ENCODE peak calls at places on chromosomes 11 and 22, in five cellular contexts. One of them, this sample, is unnamed.

GRCh38 chr11:4704790-4705334 is 278 bp downstream of the MMP26 start:
- DNase-seq in SJCRH30: no peak
- DNase-seq in astrocyte: no peak
- DNase-seq in neuronal stem cell: no peak
- DNase-seq in PC-9: no peak
- DNase-seq in this sample: no peak

GRCh38 chr11:133520707-133521106 is 11.6 kb downstream of the OPCML start:
- DNase-seq in SJCRH30: no peak
- DNase-seq in astrocyte: no peak
- DNase-seq in neuronal stem cell: no peak
- DNase-seq in PC-9: no peak
- DNase-seq in this sample: no peak

GRCh38 chr22:24435861-24436351 is 8.5 kb downstream of the ADORA2A start:
- DNase-seq in neuronal stem cell: no peak
- DNase-seq in PC-9: no peak
- DNase-seq in SJCRH30: peak; percentile 63
- DNase-seq in astrocyte: no peak
- DNase-seq in this sample: no peak

GRCh38 chr11:66706989-66707388 is 22.0 kb downstream of the SPTBN2 start:
- DNase-seq in PC-9: no peak
- DNase-seq in astrocyte: no peak
- DNase-seq in SJCRH30: no peak
- DNase-seq in neuronal stem cell: no peak
- DNase-seq in this sample: no peak

GRCh38 chr11:12272821-12273617 is 104.4 kb upstream of the PARVA start:
- DNase-seq in PC-9: no peak
- DNase-seq in astrocyte: peak; percentile 74
- DNase-seq in neuronal stem cell: no peak
- DNase-seq in SJCRH30: no peak
- DNase-seq in this sample: peak; percentile 67

GRCh38 chr22:28346308-28346707 is 333.3 kb downstream of the TTC28 start:
- DNase-seq in PC-9: no peak
- DNase-seq in astrocyte: no peak
- DNase-seq in neuronal stem cell: no peak
- DNase-seq in SJCRH30: no peak
- DNase-seq in this sample: no peak

GRCh38 chr11:120306519-120307242 is 18.4 kb upstream of the TLCD5 start:
- DNase-seq in PC-9: peak; percentile 89
- DNase-seq in neuronal stem cell: no peak
- DNase-seq in astrocyte: peak; percentile 89
- DNase-seq in SJCRH30: peak; percentile 7
- DNase-seq in this sample: peak; percentile 81

GRCh38 chr11:12863605-12864121 is 145.5 kb upstream of the RASSF10 start:
- DNase-seq in neuronal stem cell: no peak
- DNase-seq in PC-9: no peak
- DNase-seq in astrocyte: no peak
- DNase-seq in SJCRH30: no peak
- DNase-seq in this sample: no peak

GRCh38 chr22:20471126-20471833 is 24.3 kb downstream of the KLHL22 start:
- DNase-seq in SJCRH30: no peak
- DNase-seq in neuronal stem cell: no peak
- DNase-seq in PC-9: no peak
- DNase-seq in astrocyte: no peak
- DNase-seq in this sample: no peak

GRCh38 chr11:118792642-118793124 is 1.7 kb upstream of the DDX6 start:
- DNase-seq in astrocyte: peak; percentile 90
- DNase-seq in SJCRH30: peak; percentile 43
- DNase-seq in neuronal stem cell: peak; percentile 77
- DNase-seq in PC-9: no peak
- DNase-seq in this sample: peak; percentile 52

GRCh38 chr11:2097356-2097997 is 41.7 kb downstream of the IGF2 start:
- DNase-seq in SJCRH30: peak; percentile 85
- DNase-seq in PC-9: no peak
- DNase-seq in neuronal stem cell: peak; percentile 80
- DNase-seq in astrocyte: peak; percentile 60
- DNase-seq in this sample: peak; percentile 98

GRCh38 chr11:2095542-2095941 is 43.6 kb downstream of the IGF2 start:
- DNase-seq in SJCRH30: no peak
- DNase-seq in PC-9: no peak
- DNase-seq in astrocyte: no peak
- DNase-seq in neuronal stem cell: no peak
- DNase-seq in this sample: no peak

GRCh38 chr11:2095198-2095520 is 44.0 kb downstream of the IGF2 start:
- DNase-seq in astrocyte: no peak
- DNase-seq in PC-9: no peak
- DNase-seq in SJCRH30: no peak
- DNase-seq in neuronal stem cell: no peak
- DNase-seq in this sample: no peak

GRCh38 chr11:2096919-2097301 is 42.3 kb downstream of the IGF2 start:
- DNase-seq in astrocyte: no peak
- DNase-seq in neuronal stem cell: no peak
- DNase-seq in SJCRH30: peak; percentile 44
- DNase-seq in PC-9: no peak
- DNase-seq in this sample: no peak

GRCh38 chr11:2096001-2096918 is 42.9 kb downstream of the IGF2 start:
- DNase-seq in astrocyte: peak; percentile 59
- DNase-seq in SJCRH30: no peak
- DNase-seq in neuronal stem cell: no peak
- DNase-seq in PC-9: no peak
- DNase-seq in this sample: peak; percentile 79
- H3K27me3 ChIP-seq in astrocyte: no peaks in the 10 kb centered on the region
- H3K27me3 ChIP-seq in SJCRH30: no peaks in the 10 kb centered on the region
- H3K27me3 ChIP-seq in neuronal stem cell: peaks cover 12% of the 10 kb centered on the region
- H3K27me3 ChIP-seq in PC-9: peaks cover under 1% of the 10 kb centered on the region
- H3K27me3 ChIP-seq in this sample: no peaks in the 10 kb centered on the region

DNA sequence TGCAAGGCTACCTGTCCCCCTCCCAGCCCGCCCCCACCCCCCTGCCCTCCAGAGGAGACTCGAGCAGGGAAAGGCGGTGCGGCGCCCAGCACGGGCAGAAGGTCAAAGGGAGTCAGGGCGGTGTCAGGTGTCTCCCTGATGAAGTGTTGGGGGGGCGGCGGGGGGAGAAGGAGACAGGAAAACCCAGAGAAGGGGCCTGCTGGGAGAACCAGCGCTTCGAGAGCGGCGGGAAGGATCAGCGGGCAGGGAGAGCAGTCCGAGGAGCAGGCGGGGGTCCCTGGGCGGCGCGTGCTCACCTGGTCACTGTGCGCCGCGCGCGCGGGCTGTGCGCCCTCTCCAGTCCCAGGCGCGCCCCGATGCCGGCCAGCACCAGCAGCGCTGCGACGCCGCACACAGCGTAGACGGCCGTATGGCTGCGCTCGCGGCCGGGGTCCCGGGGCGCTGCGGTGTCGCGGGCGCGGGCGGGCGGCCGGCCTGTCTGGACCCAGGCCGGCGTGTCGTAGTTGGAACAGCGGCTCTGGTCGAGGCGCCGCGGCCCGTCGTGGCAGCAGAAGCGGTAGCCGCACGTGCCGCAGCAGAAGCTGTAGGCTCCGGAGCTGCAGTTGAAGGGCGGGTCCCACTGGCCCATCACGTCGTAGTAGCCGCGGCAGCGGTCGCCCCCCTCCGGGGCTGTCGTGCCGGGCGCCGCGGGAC is 886 bp downstream of the SHISA8 start:
- DNase-seq in astrocyte: no peak
- DNase-seq in PC-9: no peak
- DNase-seq in SJCRH30: no peak
- DNase-seq in neuronal stem cell: no peak
- DNase-seq in this sample: no peak
- H3K4me1 ChIP-seq in astrocyte: peaks cover 14% of the 10 kb centered on the region
- H3K4me1 ChIP-seq in PC-9: peaks cover 7% of the 10 kb centered on the region
- H3K4me1 ChIP-seq in SJCRH30: peaks cover 8% of the 10 kb centered on the region
- H3K4me1 ChIP-seq in neuronal stem cell: peaks cover 4% of the 10 kb centered on the region
- H3K4me1 ChIP-seq in this sample: peaks cover 24% of the 10 kb centered on the region

DNA sequence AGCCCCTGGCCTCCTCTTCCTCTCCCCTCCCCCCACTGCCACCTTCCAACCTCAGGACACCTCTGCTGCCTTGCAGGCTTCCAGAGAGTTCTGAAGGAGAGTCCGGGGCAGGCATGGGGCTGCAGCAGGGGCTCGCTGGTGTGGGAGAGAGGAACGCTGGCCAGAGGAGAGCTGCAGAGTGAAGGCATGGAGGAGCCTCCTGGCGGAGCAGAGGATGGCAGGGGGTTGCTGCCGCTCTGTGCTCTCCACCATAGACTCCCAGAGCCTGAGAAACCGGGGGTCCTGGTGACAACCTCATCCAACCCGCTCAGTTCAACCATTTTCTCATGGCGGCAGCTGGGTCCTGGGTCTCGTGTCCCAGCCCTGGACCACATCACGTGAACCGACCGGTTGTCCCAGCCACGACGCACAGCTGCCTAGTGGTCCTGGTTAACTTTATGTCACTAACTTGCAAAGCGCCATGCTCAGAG is 17.5 kb downstream of the MRGPRG start:
- DNase-seq in astrocyte: no peak
- DNase-seq in PC-9: no peak
- DNase-seq in neuronal stem cell: no peak
- DNase-seq in SJCRH30: no peak
- DNase-seq in this sample: no peak
- H3K27me3 ChIP-seq in astrocyte: peaks cover 26% of the 10 kb centered on the region
- H3K27me3 ChIP-seq in PC-9: peaks cover 57% of the 10 kb centered on the region
- H3K27me3 ChIP-seq in neuronal stem cell: peaks cover 88% of the 10 kb centered on the region
- H3K27me3 ChIP-seq in SJCRH30: peaks cover 24% of the 10 kb centered on the region
- H3K27me3 ChIP-seq in this sample: peaks cover 66% of the 10 kb centered on the region

GRCh38 chr11:76604081-76604601 is 66.4 kb downstream of the LRRC32 start:
- DNase-seq in SJCRH30: peak; percentile 66
- DNase-seq in neuronal stem cell: no peak
- DNase-seq in astrocyte: no peak
- DNase-seq in PC-9: no peak
- DNase-seq in this sample: peak; percentile 11
- H3K4me1 ChIP-seq in SJCRH30: peaks cover 10% of the 10 kb centered on the region
- H3K4me1 ChIP-seq in neuronal stem cell: peaks cover 6% of the 10 kb centered on the region
- H3K4me1 ChIP-seq in astrocyte: peaks cover 9% of the 10 kb centered on the region
- H3K4me1 ChIP-seq in PC-9: no peaks in the 10 kb centered on the region
- H3K4me1 ChIP-seq in this sample: peaks cover 11% of the 10 kb centered on the region

GRCh38 chr11:117639601-117640000 is 157.4 kb downstream of the DSCAML1 start:
- DNase-seq in SJCRH30: no peak
- DNase-seq in PC-9: no peak
- DNase-seq in neuronal stem cell: no peak
- DNase-seq in astrocyte: no peak
- DNase-seq in this sample: no peak
- H3K27me3 ChIP-seq in SJCRH30: no peaks in the 10 kb centered on the region
- H3K27me3 ChIP-seq in PC-9: peaks cover 98% of the 10 kb centered on the region
- H3K27me3 ChIP-seq in neuronal stem cell: peaks cover 33% of the 10 kb centered on the region
- H3K27me3 ChIP-seq in astrocyte: peaks cover 4% of the 10 kb centered on the region
- H3K27me3 ChIP-seq in this sample: no peaks in the 10 kb centered on the region

DNA sequence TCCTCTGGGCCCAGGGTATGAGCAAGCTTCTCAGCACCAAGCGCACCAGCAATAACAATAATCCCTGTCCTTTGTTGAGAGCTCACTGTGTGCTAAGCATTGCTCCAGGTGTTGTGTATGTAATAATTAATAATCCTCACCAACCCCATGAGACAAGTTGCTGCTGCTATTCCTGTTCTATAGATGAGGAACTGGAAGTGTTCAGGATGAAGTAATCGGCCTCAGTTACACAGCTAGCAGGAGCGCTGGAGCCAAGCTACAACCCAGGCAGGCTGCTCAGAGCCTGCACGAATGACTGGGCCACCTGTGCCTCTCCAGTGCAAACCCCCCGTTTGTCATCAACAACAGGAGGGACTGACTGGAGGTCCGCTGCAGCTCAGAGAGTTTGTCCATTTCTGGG is 35.2 kb upstream of the CECR2 start:
- DNase-seq in SJCRH30: no peak
- DNase-seq in PC-9: no peak
- DNase-seq in neuronal stem cell: no peak
- DNase-seq in astrocyte: no peak
- DNase-seq in this sample: no peak
- H3K4me1 ChIP-seq in SJCRH30: peaks cover 7% of the 10 kb centered on the region
- H3K4me1 ChIP-seq in PC-9: no peaks in the 10 kb centered on the region
- H3K4me1 ChIP-seq in neuronal stem cell: peaks cover 2% of the 10 kb centered on the region
- H3K4me1 ChIP-seq in astrocyte: no peaks in the 10 kb centered on the region
- H3K4me1 ChIP-seq in this sample: no peaks in the 10 kb centered on the region